ENCODE peak calls at places on chromosomes 12 and 14, in five cellular contexts. K is islet precursor cell, Q is RKO, W is lung, U is HT-29. V is an unnamed sample.

GRCh38 chr12:81329088-81329487 is 251.2 kb downstream of the ACSS3 start:
- DNase-seq in K (peak), W (no peak), Q (peak), U (peak), V (peak)

GRCh38 chr12:11023387-11023786 is 967 bp upstream of the TAS2R19 start:
- DNase-seq in W (no peak), U (no peak), Q (no peak), K (no peak), V (no peak)

GRCh38 chr12:116222358-116222757 is 55.1 kb downstream of the MED13L start:
- DNase-seq in Q (peak), W (peak), K (no peak), U (peak), V (peak)

GRCh38 chr12:106583578-106584103 is 837 bp downstream of the RFX4 start:
- DNase-seq in W (no peak), U (no peak), Q (no peak), K (no peak), V (peak)

GRCh38 chr14:61217516-61217915 is 63.6 kb downstream of the TMEM30B start:
- DNase-seq in Q (no peak), W (no peak), K (no peak), U (no peak), V (no peak)

GRCh38 chr12:95336387-95337067 is 118.9 kb downstream of the VEZT start:
- DNase-seq in K (peak), Q (peak), W (peak), U (peak), V (peak)

GRCh38 chr12:88781909-88782308 is 201.6 kb upstream of the KITLG start:
- DNase-seq in U (no peak), K (no peak), W (no peak), Q (no peak), V (no peak)

GRCh38 chr14:87934185-87934584 is 58.8 kb downstream of the GALC start:
- DNase-seq in K (no peak), Q (peak), U (peak), W (no peak), V (no peak)

GRCh38 chr14:79281244-79282199 is 929.8 kb downstream of the DIO2 start:
- DNase-seq in U (no peak), W (no peak), Q (no peak), K (no peak), V (no peak)

GRCh38 chr12:16515666-16516065 is 90.3 kb downstream of the LMO3 start:
- DNase-seq in W (no peak), U (no peak), Q (no peak), K (no peak), V (peak)

GRCh38 chr12:5439333-5439732 is 7.4 kb downstream of the NTF3 start:
- DNase-seq in Q (no peak), U (peak), K (peak), W (no peak), V (peak)

GRCh38 chr12:57182918-57183575 is 33.5 kb upstream of the NXPH4 start:
- DNase-seq in U (peak), W (peak), Q (peak), K (peak), V (peak)

GRCh38 chr14:104968541-104969401 is 9.4 kb downstream of the AHNAK2 start:
- DNase-seq in K (peak), U (peak), Q (no peak), W (no peak), V (peak)

GRCh38 chr12:15689751-15690191 is 99.4 kb downstream of the EPS8 start:
- DNase-seq in K (no peak), U (peak), W (no peak), Q (no peak), V (no peak)

GRCh38 chr12:46187023-46187422 is 81.8 kb downstream of the SLC38A1 start:
- DNase-seq in K (no peak), W (peak), U (no peak), Q (no peak), V (peak)

GRCh38 chr12:133106253-133106652 is 23.8 kb downstream of the ZNF891 start:
- DNase-seq in W (no peak), U (no peak), K (no peak), Q (no peak), V (no peak)

GRCh38 chr12:25830456-25830855 is 128.0 kb upstream of the RASSF8 start:
- DNase-seq in U (no peak), Q (no peak), K (no peak), W (no peak), V (no peak)

GRCh38 chr12:20865873-20866272 is 55.4 kb downstream of the SLCO1B3 start:
- DNase-seq in K (no peak), W (no peak), U (no peak), Q (peak), V (no peak)

GRCh38 chr12:125983094-125983783 is 918.0 kb downstream of the AACS start:
- DNase-seq in Q (no peak), K (peak), W (no peak), U (peak), V (peak)

GRCh38 chr12:93572712-93573551 is 457 bp downstream of the SOCS2 start:
- DNase-seq in U (no peak), Q (no peak), K (peak), W (no peak), V (peak)

GRCh38 chr14:55398679-55399078 is 13.0 kb downstream of the ATG14 start:
- DNase-seq in W (no peak), Q (peak), U (no peak), K (no peak), V (peak)

GRCh38 chr14:90968025-90968424 is 92.4 kb downstream of the RPS6KA5 start:
- DNase-seq in U (no peak), Q (peak), W (no peak), K (no peak), V (peak)

GRCh38 chr12:99029502-99030271 is 384.6 kb downstream of the APAF1 start:
- DNase-seq in W (no peak), Q (no peak), K (no peak), U (no peak), V (no peak)

GRCh38 chr12:121217066-121217465 is 7.1 kb downstream of the P2RX4 start:
- DNase-seq in W (no peak), Q (no peak), U (peak), K (no peak), V (no peak)

GRCh38 chr14:65478596-65478995 is 66.1 kb downstream of the FUT8 start:
- DNase-seq in U (peak), K (no peak), Q (no peak), W (no peak), V (peak)

GRCh38 chr12:31749024-31749704 is 20.3 kb upstream of the AMN1 start:
- DNase-seq in U (peak), Q (peak), K (peak), W (peak), V (peak)

GRCh38 chr12:68953536-68953935 is 20.6 kb upstream of the CPM start:
- DNase-seq in Q (no peak), K (no peak), U (no peak), W (no peak), V (no peak)

GRCh38 chr12:77725611-77726010 is 105.1 kb upstream of the NAV3 start:
- DNase-seq in U (no peak), W (no peak), Q (no peak), K (peak), V (peak)

GRCh38 chr12:70644836-70645235 is 7.6 kb upstream of the PTPRB start:
- DNase-seq in Q (no peak), W (no peak), U (no peak), K (no peak), V (peak)

GRCh38 chr14:32303865-32304264 is 25.2 kb upstream of the AKAP6 start:
- DNase-seq in W (no peak), K (no peak), Q (no peak), U (no peak), V (no peak)

GRCh38 chr12:104011265-104011664 is 38.7 kb downstream of the GLT8D2 start:
- DNase-seq in Q (peak), K (no peak), U (no peak), W (no peak), V (peak)

GRCh38 chr14:96693252-96693820 is 103.8 kb upstream of the VRK1 start:
- DNase-seq in W (no peak), U (no peak), Q (no peak), K (peak), V (no peak)

V was measured in Daoy.